ENCODE peak calls at places on chromosomes 1 and 21, in four cellular contexts. S, N, H and F are unnamed samples.
A peak's percentile ranks its signal among the peaks of the same experiment; 100 is the strongest.

GRCh38 chr1:14476170-14476955 is 122.1 kb upstream of the KAZN start:
- DNase-seq in S (no peak), N (peak; percentile 80), H (peak; percentile 46), F (no peak)

GRCh38 chr1:93222987-93223675 is 42.6 kb downstream of the CCDC18 start:
- DNase-seq in S (no peak), N (no peak), H (no peak), F (no peak)

GRCh38 chr21:45797338-45797737 is 153.8 kb downstream of the PCBP3 start:
- DNase-seq in S (no peak), N (no peak), H (no peak), F (no peak)

GRCh38 chr1:109773203-109773899 is 9.6 kb upstream of the EPS8L3 start:
- DNase-seq in S (peak; percentile 84), N (peak; percentile 88), H (peak; percentile 72), F (peak; percentile 64)

GRCh38 chr1:18597159-18598042 is 33.2 kb upstream of the PAX7 start:
- DNase-seq in S (peak; percentile 58), N (peak; percentile 60), H (peak; percentile 5), F (peak; percentile 47)

GRCh38 chr1:18883636-18884418 is 18.5 kb downstream of the ALDH4A1 start:
- DNase-seq in S (peak; percentile 45), N (peak; percentile 80), H (no peak), F (peak; percentile 49)

GRCh38 chr1:102886638-102887037 is 221.7 kb downstream of the COL11A1 start:
- DNase-seq in S (no peak), N (no peak), H (no peak), F (no peak)

GRCh38 chr1:94009304-94009703 is 100.1 kb upstream of the GCLM start:
- DNase-seq in S (no peak), N (no peak), H (no peak), F (no peak)

GRCh38 chr1:223844962-223845809 is 561 bp downstream of the TP53BP2 start:
- DNase-seq in S (peak; percentile 26), N (peak; percentile 48), H (no peak), F (peak; percentile 55)

GRCh38 chr1:93616221-93616995 is 65.2 kb downstream of the BCAR3 start:
- DNase-seq in S (no peak), N (no peak), H (no peak), F (no peak)

GRCh38 chr1:229557214-229557850 is 1.2 kb downstream of the ABCB10 start:
- DNase-seq in S (no peak), N (peak; percentile 33), H (no peak), F (no peak)

GRCh38 chr1:164718821-164719220 is 159.8 kb downstream of the PBX1 start:
- DNase-seq in S (no peak), N (peak; percentile 53), H (no peak), F (no peak)

GRCh38 chr21:44456207-44456914 is 1.1 kb downstream of the LRRC3 start:
- DNase-seq in S (no peak), N (no peak), H (no peak), F (no peak)

GRCh38 chr1:39981957-39982356 is 27.0 kb downstream of the MFSD2A start:
- DNase-seq in S (peak; percentile 77), N (peak; percentile 92), H (peak; percentile 80), F (peak; percentile 21)

GRCh38 chr1:95742591-95743089 is 508.6 kb downstream of the RWDD3 start:
- DNase-seq in S (peak; percentile 58), N (peak; percentile 7), H (no peak), F (peak; percentile 16)

GRCh38 chr1:99661780-99662179 is 15.9 kb downstream of the PALMD start:
- DNase-seq in S (no peak), N (no peak), H (no peak), F (no peak)

GRCh38 chr1:3268281-3268680 is 186.2 kb upstream of the ARHGEF16 start:
- DNase-seq in S (no peak), N (no peak), H (no peak), F (no peak)

GRCh38 chr1:201719812-201720521 is 109.0 kb upstream of the IPO9 start:
- DNase-seq in S (no peak), N (peak; percentile 85), H (peak; percentile 84), F (no peak)

GRCh38 chr1:151803164-151803563 is 2.1 kb downstream of the LINGO4 start:
- DNase-seq in S (no peak), N (no peak), H (no peak), F (no peak)

GRCh38 chr21:35861656-35862055 is 198.7 kb downstream of the SETD4 start:
- DNase-seq in S (peak; percentile 11), N (peak; percentile 33), H (no peak), F (no peak)

GRCh38 chr1:200306954-200307754 is 102.7 kb downstream of the ZNF281 start:
- DNase-seq in S (peak; percentile 61), N (peak; percentile 63), H (no peak), F (no peak)

GRCh38 chr1:178134061-178134460 is 40.2 kb downstream of the RASAL2 start:
- DNase-seq in S (no peak), N (peak; percentile 74), H (no peak), F (peak; percentile 37)

GRCh38 chr1:78333426-78334012 is 157.3 kb upstream of the PTGFR start:
- DNase-seq in S (peak; percentile 46), N (no peak), H (no peak), F (no peak)

GRCh38 chr21:35652196-35652595 is 408.1 kb downstream of the SETD4 start:
- DNase-seq in S (no peak), N (no peak), H (no peak), F (no peak)

GRCh38 chr1:234214911-234215892 is 158.1 kb upstream of the COA6 start:
- DNase-seq in S (no peak), N (no peak), H (no peak), F (no peak)

GRCh38 chr1:27574871-27575831 is 28.8 kb downstream of the AHDC1 start:
- DNase-seq in S (no peak), N (peak; percentile 88), H (peak; percentile 44), F (no peak)

GRCh38 chr1:5938068-5938740 is 54.0 kb downstream of the NPHP4 start:
- DNase-seq in S (no peak), N (peak; percentile 96), H (peak; percentile 46), F (no peak)

GRCh38 chr1:16338961-16339360 is 13.3 kb downstream of the FBXO42 start:
- DNase-seq in S (no peak), N (no peak), H (no peak), F (no peak)

GRCh38 chr1:20668581-20668980 is 7.4 kb upstream of the DDOST start:
- DNase-seq in S (no peak), N (no peak), H (no peak), F (no peak)

GRCh38 chr1:108149796-108150467 is 50.2 kb downstream of the SLC25A24 start:
- DNase-seq in S (no peak), N (peak; percentile 32), H (no peak), F (no peak)

GRCh38 chr1:27603962-27604578 is at the start of gene AHDC1:
- DNase-seq in S (peak; percentile 86), N (peak; percentile 90), H (peak; percentile 73), F (peak; percentile 87)

GRCh38 chr1:200925821-200926220 is 31.1 kb downstream of the INAVA start:
- DNase-seq in S (no peak), N (no peak), H (peak; percentile 5), F (no peak)

GRCh38 chr1:181181792-181182585 is 93.5 kb downstream of the IER5 start:
- DNase-seq in S (no peak), N (no peak), H (no peak), F (no peak)

GRCh38 chr21:40678681-40679284 is 168.2 kb downstream of the DSCAM start:
- DNase-seq in S (no peak), N (no peak), H (no peak), F (no peak)

GRCh38 chr1:27203946-27204345 is 30.5 kb upstream of the WDTC1 start:
- DNase-seq in S (no peak), N (peak; percentile 32), H (no peak), F (no peak)

GRCh38 chr1:205325334-205325884 is 3.9 kb upstream of the NUAK2 start:
- DNase-seq in S (peak; percentile 69), N (peak; percentile 82), H (peak; percentile 67), F (peak; percentile 79)